ENCODE peak calls at places on chromosomes 6 and 20, in four cellular contexts. J, G, M and F are unnamed samples. For H3K4me1, the result is how much of the 10 kb centered on the place peaks cover.

GRCh38 chr6:43982084-43982625 is 145.1 kb downstream of the MRPL14 start:
- DNase-seq in J (no peak), G (no peak), M (no peak), F (no peak)

GRCh38 chr6:77470983-77471382 is 7.7 kb upstream of the HTR1B start:
- DNase-seq in J (no peak), G (no peak), M (no peak), F (no peak)

GRCh38 chr6:95648636-95649035 is 71.3 kb downstream of the MANEA start:
- DNase-seq in J (no peak), G (no peak), M (peak), F (no peak)

GRCh38 chr6:90045535-90045934 is 151.3 kb downstream of the GJA10 start:
- DNase-seq in J (no peak), G (no peak), M (no peak), F (no peak)

GRCh38 chr20:43331911-43332310 is 125.8 kb upstream of the SRSF6 start:
- DNase-seq in J (no peak), G (no peak), M (no peak), F (no peak)

GRCh38 chr6:166313255-166314070 is 5.3 kb upstream of the PRR18 start:
- DNase-seq in J (peak), G (peak), M (peak), F (no peak)

GRCh38 chr20:57381596-57382503 is 9.3 kb upstream of the RBM38 start:
- DNase-seq in J (peak), G (peak), M (peak), F (peak)

GRCh38 chr6:100267721-100268123 is 197.0 kb downstream of the SIM1 start:
- DNase-seq in J (no peak), G (no peak), M (no peak), F (no peak)

GRCh38 chr6:134519456-134519855 is 201.5 kb upstream of the SGK1 start:
- DNase-seq in J (peak), G (peak), M (no peak), F (no peak)

GRCh38 chr20:8996817-8997512 is 71.9 kb upstream of the PLCB4 start:
- DNase-seq in J (no peak), G (no peak), M (no peak), F (no peak)

GRCh38 chr6:138907167-138907566 is 80.9 kb downstream of the REPS1 start:
- DNase-seq in J (no peak), G (no peak), M (no peak), F (no peak)

GRCh38 chr20:672975-673604 is 2.5 kb downstream of the SCRT2 start:
- DNase-seq in J (no peak), G (no peak), M (no peak), F (no peak)

GRCh38 chr6:134031696-134032255 is 20.6 kb downstream of the SLC2A12 start:
- DNase-seq in J (no peak), G (no peak), M (no peak), F (no peak)

GRCh38 chr6:169795196-169795595 is 43.8 kb downstream of the ERMARD start:
- DNase-seq in J (no peak), G (no peak), M (no peak), F (no peak)

GRCh38 chr6:15023448-15023847 is 222.4 kb upstream of the JARID2 start:
- DNase-seq in J (no peak), G (peak), M (no peak), F (no peak)

GRCh38 chr20:51639206-51639832 is 96.8 kb upstream of the NFATC2 start:
- DNase-seq in J (peak), G (peak), M (peak), F (peak)

DNA sequence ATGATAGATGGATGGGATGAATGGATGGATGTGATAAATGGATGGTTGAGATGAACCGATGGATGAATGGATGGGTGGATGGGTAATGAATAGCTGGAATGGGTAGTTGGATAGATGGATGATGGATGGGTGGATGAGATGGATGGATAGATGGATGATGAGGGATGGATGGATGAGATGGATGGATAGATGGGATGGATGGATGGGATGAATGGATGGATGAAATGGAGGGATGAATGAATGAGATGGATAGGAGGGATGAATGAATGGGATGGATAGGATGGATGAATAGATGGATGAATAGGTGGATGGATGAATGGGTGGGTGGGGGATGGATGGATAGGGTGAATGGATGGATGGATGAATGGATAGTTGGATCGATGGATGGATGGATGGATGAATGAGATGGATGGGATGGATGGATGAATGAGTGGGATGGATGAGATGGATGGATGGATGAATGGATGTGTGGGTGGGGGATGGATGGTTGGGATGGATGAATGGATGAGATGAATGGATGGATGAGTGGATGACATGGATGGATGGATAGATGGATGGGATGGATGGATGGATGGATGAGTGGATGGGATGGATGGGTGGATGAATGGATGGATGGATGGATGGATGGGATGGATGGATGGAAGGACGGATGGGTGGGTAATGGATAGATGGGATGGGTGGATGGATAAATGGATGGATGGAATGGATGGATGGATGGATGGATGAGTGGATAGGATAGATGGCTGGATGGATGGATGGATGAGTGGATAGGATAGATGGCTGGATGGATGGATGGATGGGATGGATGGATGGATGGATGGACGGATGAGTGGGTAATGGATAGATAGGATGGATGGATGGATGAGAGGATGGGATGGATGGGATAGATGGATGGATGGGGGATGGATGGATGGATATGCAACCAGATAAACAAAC is 51.4 kb upstream of the PTGIS start:
- DNase-seq in J (no peak), G (no peak), M (no peak), F (no peak)
- H3K4me3 ChIP-seq in J (no peak), G (no peak), M (no peak), F (no peak)

DNA sequence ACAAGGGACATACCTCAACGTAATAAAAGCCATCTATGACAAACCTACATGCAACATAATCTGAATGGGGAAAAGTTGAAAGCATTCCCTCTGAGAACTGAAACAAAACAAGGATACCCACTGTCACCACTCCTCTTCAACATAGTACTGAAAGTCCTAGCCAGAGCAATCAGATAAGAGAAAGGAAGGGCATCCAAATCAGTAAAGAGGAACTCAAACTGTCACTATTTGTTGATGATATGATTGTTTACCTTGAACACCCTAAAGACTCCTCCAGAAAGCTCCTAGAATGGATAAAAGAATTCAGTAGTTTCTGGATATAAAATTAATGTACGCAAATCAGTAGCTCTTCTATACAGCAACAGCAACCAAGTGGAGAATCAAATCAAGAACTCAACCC is 39.4 kb downstream of the ZNF311 start:
- DNase-seq in J (no peak), G (no peak), M (no peak), F (no peak)
- H3K27ac ChIP-seq in J (no peak), G (peak), M (no peak), F (no peak)

GRCh38 chr20:31680286-31681127 is 42.2 kb downstream of the BCL2L1 start:
- DNase-seq in J (no peak), G (no peak), M (no peak), F (no peak)
- H3K4me1 ChIP-seq in J (under half), G (half or more), M (half or more), F (half or more)

DNA sequence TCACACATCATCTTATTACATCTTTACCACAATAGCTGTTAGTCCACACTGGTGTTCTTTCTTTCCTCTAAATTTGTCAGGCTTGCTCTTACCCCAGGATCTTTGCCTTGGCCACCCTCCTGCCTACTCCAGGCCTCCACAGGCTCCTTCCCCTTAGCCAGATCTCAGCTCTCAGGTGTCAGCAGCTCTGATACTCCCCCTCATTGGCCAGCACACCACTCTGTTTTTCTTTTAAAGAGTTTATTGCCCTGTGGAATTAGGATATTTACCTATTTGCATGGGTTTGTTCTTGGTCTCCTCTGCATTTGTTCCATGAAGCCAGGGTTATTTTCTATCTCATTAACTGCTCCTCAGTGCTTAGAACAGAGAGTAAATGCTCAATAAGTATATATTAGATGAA is 36.7 kb downstream of the GCNT2 start:
- DNase-seq in J (no peak), G (no peak), M (no peak), F (no peak)
- H3K4me3 ChIP-seq in J (no peak), G (no peak), M (no peak), F (no peak)

GRCh38 chr6:87718662-87719433 is 16.8 kb upstream of the AKIRIN2 start:
- DNase-seq in J (no peak), G (no peak), M (no peak), F (no peak)

GRCh38 chr6:87721311-87721710 is 19.3 kb upstream of the AKIRIN2 start:
- DNase-seq in J (no peak), G (no peak), M (no peak), F (no peak)

GRCh38 chr6:87723727-87724078 is 21.7 kb upstream of the AKIRIN2 start:
- DNase-seq in J (no peak), G (no peak), M (no peak), F (no peak)

GRCh38 chr6:87724994-87725811 is 23.2 kb upstream of the AKIRIN2 start:
- DNase-seq in J (no peak), G (no peak), M (no peak), F (no peak)

DNA sequence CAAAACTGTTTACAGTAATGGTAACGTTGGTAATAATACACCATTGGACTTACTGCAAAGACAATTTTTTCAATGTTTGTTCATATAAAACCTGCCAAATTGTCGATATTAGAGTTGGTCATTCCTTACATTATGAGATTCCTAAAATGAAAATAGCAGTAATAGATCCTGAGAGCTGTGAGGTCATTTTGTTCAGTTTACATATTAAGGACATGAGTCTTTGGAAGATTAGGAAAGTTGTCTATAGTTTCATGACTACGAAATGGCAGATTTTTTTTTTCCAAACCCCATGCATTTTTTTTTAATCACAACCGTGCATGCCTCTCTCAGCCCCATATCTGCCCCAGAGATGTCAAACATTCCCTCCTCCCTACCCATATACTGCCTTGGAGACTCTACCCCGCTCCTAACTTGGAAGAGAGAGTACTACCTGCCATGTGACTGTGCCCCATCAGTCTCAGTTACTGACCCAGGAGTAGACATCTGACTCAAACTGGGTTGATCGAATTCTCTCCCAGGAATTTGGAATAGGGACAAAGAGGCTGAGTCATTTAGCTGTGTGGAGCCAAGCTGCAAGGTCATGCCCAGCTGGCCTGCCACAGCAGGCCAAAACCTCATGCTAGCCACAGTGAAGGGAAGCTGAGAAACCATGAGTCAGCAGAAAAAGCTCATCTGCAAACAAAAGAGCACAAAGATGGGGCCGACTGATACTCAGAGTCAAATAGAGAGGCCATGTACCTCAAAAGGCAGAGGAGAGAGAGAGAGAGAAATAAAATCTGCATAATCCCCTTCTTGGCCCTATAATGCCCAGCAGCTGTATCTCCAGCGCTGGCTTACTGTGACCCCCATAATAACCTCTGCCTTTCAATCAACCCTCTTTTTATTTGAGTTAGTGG is 21.0 kb upstream of the AKIRIN2 start:
- DNase-seq in J (peak), G (no peak), M (peak), F (peak)
- H3K27ac ChIP-seq in J (peak), G (no peak), M (peak), F (peak)

GRCh38 chr6:70136996-70137395 is 165.9 kb downstream of the COL9A1 start:
- DNase-seq in J (no peak), G (no peak), M (no peak), F (no peak)

GRCh38 chr6:70133246-70133645 is 169.6 kb downstream of the COL9A1 start:
- DNase-seq in J (no peak), G (no peak), M (no peak), F (no peak)

GRCh38 chr6:70135783-70136182 is 167.1 kb downstream of the COL9A1 start:
- DNase-seq in J (no peak), G (no peak), M (no peak), F (no peak)

GRCh38 chr6:70134542-70134941 is 168.3 kb downstream of the COL9A1 start:
- DNase-seq in J (no peak), G (no peak), M (no peak), F (no peak)

GRCh38 chr6:70135219-70135769 is 167.6 kb downstream of the COL9A1 start:
- DNase-seq in J (no peak), G (no peak), M (no peak), F (no peak)
- H3K4me1 ChIP-seq in J (under half), G (under half), M (under half), F (under half)

GRCh38 chr6:111661541-111662041 is 55.9 kb upstream of the TRAF3IP2 start:
- DNase-seq in J (no peak), G (no peak), M (no peak), F (no peak)
- H3K4me3 ChIP-seq in J (no peak), G (no peak), M (no peak), F (no peak)

GRCh38 chr20:24745206-24745605 is 203.9 kb upstream of the CST7 start:
- DNase-seq in J (no peak), G (no peak), M (no peak), F (no peak)
- H3K27ac ChIP-seq in J (no peak), G (no peak), M (no peak), F (no peak)

DNA sequence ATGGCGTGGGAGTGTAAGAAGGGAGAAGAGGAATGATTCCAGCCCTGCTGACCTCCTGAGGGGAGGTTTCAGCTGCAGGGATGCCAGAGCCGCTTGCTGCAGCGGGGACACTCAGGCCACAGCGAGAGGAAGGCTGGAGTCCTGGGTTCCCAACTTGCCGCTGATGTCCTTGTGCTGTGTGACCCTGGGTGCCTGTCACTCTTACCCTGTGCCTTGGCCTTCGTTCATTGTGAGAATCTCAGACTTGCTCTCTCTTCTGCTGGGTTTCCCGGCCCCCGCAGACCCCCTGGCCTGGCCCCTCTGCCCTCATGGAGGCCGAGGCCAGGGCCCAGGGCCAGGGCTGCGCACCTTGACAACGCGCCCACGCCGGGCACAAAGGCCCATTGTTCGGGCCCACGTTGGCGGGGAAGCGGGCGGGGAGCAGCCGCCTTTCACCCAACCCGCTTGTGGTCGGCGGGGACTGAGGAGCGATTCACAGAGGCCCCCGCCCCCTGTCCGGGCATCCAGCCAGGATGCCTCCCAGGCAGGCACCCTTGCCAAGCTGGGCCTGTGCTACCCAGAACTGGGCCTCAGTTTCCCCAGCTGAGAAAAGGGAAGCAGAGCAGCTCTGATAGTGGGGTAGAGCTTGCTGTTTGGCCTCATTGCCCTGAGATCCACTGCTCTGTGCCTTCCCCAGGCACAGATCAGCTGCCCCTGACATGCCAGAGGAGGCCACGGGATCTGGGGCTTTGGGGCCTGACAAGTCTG is 52.4 kb downstream of the CEBPB start:
- DNase-seq in J (no peak), G (no peak), M (peak), F (peak)
- H3K4me1 ChIP-seq in J (under half), G (under half), M (half or more), F (half or more)